ENCODE peak calls at places on chromosomes 1 and 21, in ten cellular contexts. One of them, this sample, is unnamed.
A peak's percentile ranks its signal among the peaks of the same experiment; 100 is the strongest.

GRCh38 chr1:177069489-177069888 is 95.0 kb downstream of the ASTN1 start:
- DNase-seq in hepatocyte: no peak
- DNase-seq in upper lobe of right lung: no peak
- DNase-seq in tibial artery: no peak
- DNase-seq in PC-9: no peak
- DNase-seq in SJSA1: no peak
- DNase-seq in transverse colon: no peak
- DNase-seq in cardiac muscle cell: no peak
- DNase-seq in heart left ventricle: no peak
- DNase-seq in A673: no peak
- DNase-seq in this sample: no peak

GRCh38 chr1:167629681-167630567 is at the start of gene RCSD1:
- DNase-seq in cardiac muscle cell: no peak
- DNase-seq in tibial artery: no peak
- DNase-seq in transverse colon: peak; percentile 56
- DNase-seq in hepatocyte: no peak
- DNase-seq in heart left ventricle: peak; percentile 79
- DNase-seq in SJSA1: no peak
- DNase-seq in upper lobe of right lung: peak; percentile 82
- DNase-seq in PC-9: no peak
- DNase-seq in A673: no peak
- DNase-seq in this sample: peak; percentile 55

GRCh38 chr1:9270290-9270900 is 22.3 kb upstream of the SPSB1 start:
- DNase-seq in cardiac muscle cell: no peak
- DNase-seq in PC-9: no peak
- DNase-seq in A673: no peak
- DNase-seq in heart left ventricle: no peak
- DNase-seq in hepatocyte: no peak
- DNase-seq in SJSA1: no peak
- DNase-seq in tibial artery: peak; percentile 63
- DNase-seq in transverse colon: no peak
- DNase-seq in upper lobe of right lung: peak; percentile 57
- DNase-seq in this sample: peak; percentile 61

GRCh38 chr1:182611787-182612186 is 7.6 kb upstream of the RGS16 start:
- DNase-seq in transverse colon: no peak
- DNase-seq in upper lobe of right lung: no peak
- DNase-seq in cardiac muscle cell: no peak
- DNase-seq in A673: no peak
- DNase-seq in PC-9: no peak
- DNase-seq in hepatocyte: no peak
- DNase-seq in tibial artery: no peak
- DNase-seq in SJSA1: no peak
- DNase-seq in heart left ventricle: no peak
- DNase-seq in this sample: no peak

GRCh38 chr1:211329764-211330201 is 3.1 kb downstream of the TRAF5 start:
- DNase-seq in PC-9: peak; percentile 44
- DNase-seq in heart left ventricle: no peak
- DNase-seq in transverse colon: no peak
- DNase-seq in SJSA1: no peak
- DNase-seq in hepatocyte: no peak
- DNase-seq in A673: no peak
- DNase-seq in tibial artery: no peak
- DNase-seq in cardiac muscle cell: no peak
- DNase-seq in upper lobe of right lung: no peak
- DNase-seq in this sample: no peak

GRCh38 chr1:26705788-26706237 is 10.0 kb downstream of the ARID1A start:
- DNase-seq in A673: no peak
- DNase-seq in cardiac muscle cell: peak; percentile 70
- DNase-seq in tibial artery: no peak
- DNase-seq in upper lobe of right lung: no peak
- DNase-seq in SJSA1: peak; percentile 86
- DNase-seq in PC-9: peak; percentile 94
- DNase-seq in transverse colon: no peak
- DNase-seq in heart left ventricle: no peak
- DNase-seq in hepatocyte: no peak
- DNase-seq in this sample: peak; percentile 88

GRCh38 chr1:108701176-108701849 is 9.2 kb downstream of the PRPF38B start:
- DNase-seq in tibial artery: no peak
- DNase-seq in hepatocyte: no peak
- DNase-seq in A673: no peak
- DNase-seq in cardiac muscle cell: no peak
- DNase-seq in upper lobe of right lung: no peak
- DNase-seq in transverse colon: no peak
- DNase-seq in heart left ventricle: no peak
- DNase-seq in SJSA1: no peak
- DNase-seq in PC-9: no peak
- DNase-seq in this sample: no peak

GRCh38 chr1:214285622-214286440 is 4.9 kb downstream of the SMYD2 start:
- DNase-seq in hepatocyte: no peak
- DNase-seq in PC-9: no peak
- DNase-seq in cardiac muscle cell: no peak
- DNase-seq in upper lobe of right lung: no peak
- DNase-seq in A673: no peak
- DNase-seq in heart left ventricle: no peak
- DNase-seq in tibial artery: no peak
- DNase-seq in SJSA1: no peak
- DNase-seq in transverse colon: no peak
- DNase-seq in this sample: no peak

GRCh38 chr21:37671381-37671780 is 244.9 kb downstream of the KCNJ6 start:
- DNase-seq in tibial artery: no peak
- DNase-seq in heart left ventricle: no peak
- DNase-seq in cardiac muscle cell: no peak
- DNase-seq in hepatocyte: no peak
- DNase-seq in upper lobe of right lung: no peak
- DNase-seq in PC-9: no peak
- DNase-seq in transverse colon: no peak
- DNase-seq in A673: no peak
- DNase-seq in SJSA1: no peak
- DNase-seq in this sample: no peak

GRCh38 chr1:109770331-109771095 is 6.8 kb upstream of the EPS8L3 start:
- DNase-seq in heart left ventricle: no peak
- DNase-seq in hepatocyte: no peak
- DNase-seq in cardiac muscle cell: no peak
- DNase-seq in PC-9: no peak
- DNase-seq in transverse colon: peak; percentile 6
- DNase-seq in A673: no peak
- DNase-seq in tibial artery: peak; percentile 55
- DNase-seq in upper lobe of right lung: peak; percentile 60
- DNase-seq in SJSA1: no peak
- DNase-seq in this sample: no peak

GRCh38 chr1:16183765-16184556 is 28.1 kb upstream of the EPHA2 start:
- DNase-seq in PC-9: peak; percentile 44
- DNase-seq in heart left ventricle: no peak
- DNase-seq in A673: no peak
- DNase-seq in transverse colon: no peak
- DNase-seq in cardiac muscle cell: no peak
- DNase-seq in tibial artery: no peak
- DNase-seq in SJSA1: no peak
- DNase-seq in upper lobe of right lung: peak; percentile 65
- DNase-seq in hepatocyte: no peak
- DNase-seq in this sample: no peak

GRCh38 chr1:87685366-87686136 is 356.9 kb downstream of the LMO4 start:
- DNase-seq in cardiac muscle cell: peak; percentile 33
- DNase-seq in SJSA1: no peak
- DNase-seq in A673: peak; percentile 95
- DNase-seq in heart left ventricle: no peak
- DNase-seq in tibial artery: no peak
- DNase-seq in PC-9: no peak
- DNase-seq in hepatocyte: peak; percentile 11
- DNase-seq in upper lobe of right lung: no peak
- DNase-seq in transverse colon: no peak
- DNase-seq in this sample: no peak

GRCh38 chr1:69497847-69498246 is 69.9 kb upstream of the LRRC7 start:
- DNase-seq in hepatocyte: no peak
- DNase-seq in cardiac muscle cell: no peak
- DNase-seq in PC-9: no peak
- DNase-seq in transverse colon: no peak
- DNase-seq in A673: no peak
- DNase-seq in upper lobe of right lung: no peak
- DNase-seq in heart left ventricle: no peak
- DNase-seq in tibial artery: no peak
- DNase-seq in SJSA1: no peak
- DNase-seq in this sample: no peak
- H3K4me3 ChIP-seq in hepatocyte: no peak overlapping the region
- H3K4me3 ChIP-seq in cardiac muscle cell: no peak overlapping the region
- H3K4me3 ChIP-seq in PC-9: no peak overlapping the region
- H3K4me3 ChIP-seq in transverse colon: no peak overlapping the region
- H3K4me3 ChIP-seq in A673: no peak overlapping the region
- H3K4me3 ChIP-seq in upper lobe of right lung: no peak overlapping the region
- H3K4me3 ChIP-seq in heart left ventricle: no peak overlapping the region
- H3K4me3 ChIP-seq in tibial artery: no peak overlapping the region
- H3K4me3 ChIP-seq in SJSA1: no peak overlapping the region
- H3K4me3 ChIP-seq in this sample: no peak overlapping the region

GRCh38 chr1:205800470-205800869 is 12.5 kb downstream of the SLC41A1 start:
- DNase-seq in tibial artery: no peak
- DNase-seq in transverse colon: no peak
- DNase-seq in A673: no peak
- DNase-seq in cardiac muscle cell: no peak
- DNase-seq in SJSA1: no peak
- DNase-seq in heart left ventricle: no peak
- DNase-seq in upper lobe of right lung: no peak
- DNase-seq in PC-9: no peak
- DNase-seq in hepatocyte: no peak
- DNase-seq in this sample: no peak

GRCh38 chr1:205802060-205802459 is 10.9 kb downstream of the SLC41A1 start:
- DNase-seq in PC-9: no peak
- DNase-seq in cardiac muscle cell: no peak
- DNase-seq in tibial artery: no peak
- DNase-seq in SJSA1: no peak
- DNase-seq in upper lobe of right lung: no peak
- DNase-seq in hepatocyte: no peak
- DNase-seq in transverse colon: no peak
- DNase-seq in A673: no peak
- DNase-seq in heart left ventricle: no peak
- DNase-seq in this sample: no peak

GRCh38 chr1:205805082-205805711 is 7.8 kb downstream of the SLC41A1 start:
- DNase-seq in PC-9: no peak
- DNase-seq in tibial artery: no peak
- DNase-seq in hepatocyte: no peak
- DNase-seq in SJSA1: no peak
- DNase-seq in cardiac muscle cell: no peak
- DNase-seq in upper lobe of right lung: no peak
- DNase-seq in A673: peak; percentile 30
- DNase-seq in heart left ventricle: no peak
- DNase-seq in transverse colon: no peak
- DNase-seq in this sample: peak; percentile 23

GRCh38 chr1:205800973-205801703 is 11.9 kb downstream of the SLC41A1 start:
- DNase-seq in cardiac muscle cell: no peak
- DNase-seq in SJSA1: no peak
- DNase-seq in A673: no peak
- DNase-seq in upper lobe of right lung: no peak
- DNase-seq in hepatocyte: no peak
- DNase-seq in PC-9: no peak
- DNase-seq in transverse colon: no peak
- DNase-seq in tibial artery: no peak
- DNase-seq in heart left ventricle: no peak
- DNase-seq in this sample: no peak

GRCh38 chr1:205804605-205805004 is 8.4 kb downstream of the SLC41A1 start:
- DNase-seq in SJSA1: no peak
- DNase-seq in hepatocyte: no peak
- DNase-seq in PC-9: no peak
- DNase-seq in heart left ventricle: no peak
- DNase-seq in tibial artery: no peak
- DNase-seq in transverse colon: no peak
- DNase-seq in A673: no peak
- DNase-seq in cardiac muscle cell: no peak
- DNase-seq in upper lobe of right lung: no peak
- DNase-seq in this sample: no peak
- H3K4me1 ChIP-seq in SJSA1: no peaks in the 10 kb centered on the region
- H3K4me1 ChIP-seq in hepatocyte: peaks cover 11% of the 10 kb centered on the region
- H3K4me1 ChIP-seq in PC-9: no peaks in the 10 kb centered on the region
- H3K4me1 ChIP-seq in heart left ventricle: peaks cover 94% of the 10 kb centered on the region
- H3K4me1 ChIP-seq in tibial artery: peaks cover 52% of the 10 kb centered on the region
- H3K4me1 ChIP-seq in transverse colon: peaks cover 4% of the 10 kb centered on the region
- H3K4me1 ChIP-seq in A673: peaks cover 7% of the 10 kb centered on the region
- H3K4me1 ChIP-seq in cardiac muscle cell: peaks cover 36% of the 10 kb centered on the region
- H3K4me1 ChIP-seq in upper lobe of right lung: peaks cover 19% of the 10 kb centered on the region
- H3K4me1 ChIP-seq in this sample: peaks cover 6% of the 10 kb centered on the region

DNA sequence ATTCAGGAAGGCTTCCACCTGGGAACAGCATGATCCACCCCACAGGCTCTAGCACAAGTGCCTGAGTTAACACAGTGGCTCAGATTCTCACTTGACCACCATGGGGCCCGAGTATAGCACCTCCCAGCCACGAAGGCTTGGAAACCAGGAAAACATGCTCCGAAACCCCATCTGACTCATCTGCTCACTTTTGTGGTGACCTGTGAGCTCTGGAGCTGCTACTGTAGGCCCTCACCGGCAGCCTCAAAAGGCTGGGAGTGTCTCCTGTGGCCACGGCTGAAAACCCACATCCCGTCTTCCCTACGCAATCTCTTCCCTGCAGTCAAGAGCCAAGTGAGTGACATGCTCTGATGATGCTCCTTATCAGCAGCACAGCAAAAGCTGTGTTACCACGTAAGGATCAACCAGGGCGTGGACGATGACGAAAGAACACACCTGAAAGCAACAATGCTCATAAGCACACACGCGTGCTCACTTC is 81.4 kb downstream of the TGFBR3 start:
- DNase-seq in A673: no peak
- DNase-seq in transverse colon: no peak
- DNase-seq in PC-9: peak; percentile 98
- DNase-seq in hepatocyte: no peak
- DNase-seq in cardiac muscle cell: peak; percentile 70
- DNase-seq in tibial artery: no peak
- DNase-seq in heart left ventricle: no peak
- DNase-seq in upper lobe of right lung: no peak
- DNase-seq in SJSA1: peak; percentile 61
- DNase-seq in this sample: no peak
- H3K4me3 ChIP-seq in A673: no peak overlapping the region
- H3K4me3 ChIP-seq in transverse colon: no peak overlapping the region
- H3K4me3 ChIP-seq in PC-9: no peak overlapping the region
- H3K4me3 ChIP-seq in hepatocyte: no peak overlapping the region
- H3K4me3 ChIP-seq in cardiac muscle cell: no peak overlapping the region
- H3K4me3 ChIP-seq in tibial artery: no peak overlapping the region
- H3K4me3 ChIP-seq in heart left ventricle: no peak overlapping the region
- H3K4me3 ChIP-seq in upper lobe of right lung: no peak overlapping the region
- H3K4me3 ChIP-seq in SJSA1: no peak overlapping the region
- H3K4me3 ChIP-seq in this sample: no peak overlapping the region

DNA sequence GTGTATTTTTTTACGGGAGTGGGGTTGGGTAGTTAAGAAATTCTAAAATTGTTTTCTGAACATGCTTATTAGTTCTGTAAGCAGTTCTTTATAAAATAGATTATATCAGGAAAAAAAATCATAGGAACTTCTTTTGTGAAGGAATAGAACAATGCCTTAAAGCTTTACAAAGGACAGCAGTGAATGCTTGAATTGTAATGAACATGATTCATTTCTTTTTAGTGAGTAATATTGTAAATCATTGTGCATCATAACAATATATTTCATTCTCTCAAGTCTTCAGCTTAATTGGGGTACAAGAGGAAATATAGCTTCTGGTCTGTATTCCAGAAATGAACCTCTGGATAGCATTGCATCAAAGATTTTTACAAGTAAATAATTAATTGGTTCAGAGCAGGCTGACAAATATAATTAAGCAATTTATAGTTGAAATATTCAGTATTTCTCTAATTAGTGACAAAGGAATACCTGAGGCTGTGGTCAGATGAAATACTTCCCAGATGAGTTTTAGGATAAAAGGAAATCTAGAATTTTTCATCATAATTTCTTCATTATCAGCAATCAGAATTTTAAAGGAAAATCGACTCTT is 112.6 kb downstream of the NEK7 start:
- DNase-seq in PC-9: no peak
- DNase-seq in tibial artery: no peak
- DNase-seq in transverse colon: no peak
- DNase-seq in upper lobe of right lung: no peak
- DNase-seq in SJSA1: peak; percentile 10
- DNase-seq in hepatocyte: no peak
- DNase-seq in A673: no peak
- DNase-seq in heart left ventricle: no peak
- DNase-seq in cardiac muscle cell: no peak
- DNase-seq in this sample: no peak
- H3K4me1 ChIP-seq in PC-9: no peaks in the 10 kb centered on the region
- H3K4me1 ChIP-seq in tibial artery: peaks cover 6% of the 10 kb centered on the region
- H3K4me1 ChIP-seq in transverse colon: no peaks in the 10 kb centered on the region
- H3K4me1 ChIP-seq in upper lobe of right lung: peaks cover 28% of the 10 kb centered on the region
- H3K4me1 ChIP-seq in SJSA1: peaks cover 41% of the 10 kb centered on the region
- H3K4me1 ChIP-seq in hepatocyte: peaks cover 16% of the 10 kb centered on the region
- H3K4me1 ChIP-seq in A673: peaks cover 27% of the 10 kb centered on the region
- H3K4me1 ChIP-seq in heart left ventricle: peaks cover 70% of the 10 kb centered on the region
- H3K4me1 ChIP-seq in cardiac muscle cell: peaks cover 46% of the 10 kb centered on the region
- H3K4me1 ChIP-seq in this sample: peaks cover 22% of the 10 kb centered on the region